ENCODE peak calls at places on chromosomes 16 and 17, in six cellular contexts. R is stimulated activated CD4-positive, alpha-beta T cell treated with anti-CD3 and anti-CD28 coated beads, Interleukin-15, amount 100 ng/mL, for 1 hour; N is BJ; D is activated effector memory CD4-positive, alpha-beta T cell treated with anti-CD3 and anti-CD28 coated beads, Interleukin-2, amount 50 U/mL, for 16 hours; I is stomach; X is AG08395. K is an unnamed sample.

GRCh38 chr17:44636562-44636961 is 19.7 kb upstream of the MEIOC start:
- DNase-seq in R (no peak), N (peak; percentile 25), D (no peak), I (no peak), X (peak; percentile 71), K (peak; percentile 64)

GRCh38 chr17:78409191-78409621 is 30.8 kb downstream of the PGS1 start:
- DNase-seq in R (no peak), N (no peak), D (no peak), I (peak; percentile 83), X (no peak), K (no peak)

GRCh38 chr17:62093188-62094155 is 28.4 kb upstream of the MED13 start:
- DNase-seq in R (no peak), N (peak; percentile 54), D (no peak), I (no peak), X (peak; percentile 85), K (peak; percentile 21)

GRCh38 chr17:77886387-77886728 is 72.1 kb upstream of the TNRC6C start:
- DNase-seq in R (no peak), N (no peak), D (no peak), I (peak; percentile 41), X (no peak), K (no peak)

GRCh38 chr16:64866026-64866425 is 255.8 kb downstream of the CDH11 start:
- DNase-seq in R (no peak), N (no peak), D (no peak), I (no peak), X (no peak), K (no peak)

GRCh38 chr16:2282866-2283555 is 15.1 kb upstream of the RNPS1 start:
- DNase-seq in R (no peak), N (no peak), D (no peak), I (no peak), X (no peak), K (no peak)

GRCh38 chr17:32341141-32341856 is 674 bp downstream of the C17orf75 start:
- DNase-seq in R (no peak), N (no peak), D (peak; percentile 80), I (no peak), X (no peak), K (peak; percentile 32)

GRCh38 chr16:50611995-50612848 is 64.0 kb downstream of the NKD1 start:
- DNase-seq in R (no peak), N (no peak), D (no peak), I (no peak), X (no peak), K (no peak)

GRCh38 chr16:25256821-25257503 is 683 bp downstream of the ZKSCAN2 start:
- DNase-seq in R (no peak), N (no peak), D (no peak), I (no peak), X (peak; percentile 21), K (no peak)

GRCh38 chr16:4115209-4115940 is 867 bp downstream of the ADCY9 start:
- DNase-seq in R (peak; percentile 34), N (no peak), D (peak; percentile 79), I (peak; percentile 54), X (peak; percentile 70), K (peak; percentile 76)

GRCh38 chr16:4521971-4522623 is 16.5 kb downstream of the CDIP1 start:
- DNase-seq in R (no peak), N (no peak), D (no peak), I (no peak), X (no peak), K (peak; percentile 74)

GRCh38 chr17:19756551-19756950 is 8.5 kb upstream of the ALDH3A1 start:
- DNase-seq in R (no peak), N (no peak), D (no peak), I (no peak), X (no peak), K (no peak)

GRCh38 chr17:3920940-3921852 is 4.9 kb upstream of the P2RX1 start:
- DNase-seq in R (no peak), N (no peak), D (no peak), I (peak; percentile 72), X (no peak), K (no peak)

GRCh38 chr17:68011199-68011665 is 15.0 kb upstream of the C17orf58 start:
- DNase-seq in R (peak; percentile 47), N (no peak), D (peak; percentile 89), I (peak; percentile 63), X (peak; percentile 45), K (no peak)

GRCh38 chr17:74738051-74738996 is 1.3 kb downstream of the RAB37 start:
- DNase-seq in R (peak; percentile 54), N (no peak), D (peak; percentile 89), I (peak; percentile 65), X (no peak), K (peak; percentile 79)

GRCh38 chr16:81695431-81695890 is 83.6 kb upstream of the PLCG2 start:
- DNase-seq in R (no peak), N (no peak), D (no peak), I (no peak), X (no peak), K (peak; percentile 41)